ENCODE peak calls at places on chromosomes 7 and 10, in four cellular contexts. A is right lobe of liver; K is iPS DF 6.9; C is CD8-positive, alpha-beta T cell. E is an unnamed sample.

GRCh38 chr7:141441837-141442627 is 109.2 kb upstream of the AGK start:
- DNase-seq in K (no peak), A (no peak), C (no peak), E (no peak)

GRCh38 chr7:86991844-86992243 is 67.6 kb downstream of the ELAPOR2 start:
- DNase-seq in C (no peak), A (no peak), K (no peak), E (no peak)

GRCh38 chr7:50309736-50310135 is 5.2 kb downstream of the IKZF1 start:
- DNase-seq in K (no peak), C (no peak), A (no peak), E (no peak)

GRCh38 chr10:43190775-43191174 is 52.5 kb downstream of the CSGALNACT2 start:
- DNase-seq in A (no peak), K (no peak), C (no peak), E (no peak)

GRCh38 chr10:5070648-5071410 is 23.4 kb upstream of the AKR1C3 start:
- DNase-seq in A (no peak), K (no peak), C (no peak), E (no peak)

GRCh38 chr10:12841826-12842225 is 159.7 kb downstream of the CCDC3 start:
- DNase-seq in C (no peak), A (peak; percentile 86), K (no peak), E (no peak)

GRCh38 chr10:130889240-130889639 is 422.3 kb downstream of the TCERG1L start:
- DNase-seq in A (no peak), K (no peak), C (no peak), E (no peak)

GRCh38 chr7:35702541-35702940 is 7.6 kb upstream of the HERPUD2 start:
- DNase-seq in K (no peak), A (no peak), C (no peak), E (no peak)

GRCh38 chr10:33056828-33057227 is 98.8 kb upstream of the ITGB1 start:
- DNase-seq in K (no peak), C (no peak), A (no peak), E (no peak)

GRCh38 chr7:33554576-33554975 is 350.8 kb upstream of the BMPER start:
- DNase-seq in A (no peak), C (no peak), K (no peak), E (no peak)

GRCh38 chr7:54333952-54334351 is 208.2 kb upstream of the VSTM2A start:
- DNase-seq in A (no peak), K (no peak), C (no peak), E (no peak)

GRCh38 chr10:110010076-110011069 is 2.6 kb downstream of the ADD3 start:
- DNase-seq in K (no peak), A (no peak), C (peak; percentile 16), E (no peak)

GRCh38 chr10:132585732-132586722 is 48.4 kb downstream of the INPP5A start:
- DNase-seq in K (no peak), C (no peak), A (no peak), E (no peak)

GRCh38 chr7:84589012-84589411 is 394.4 kb upstream of the SEMA3A start:
- DNase-seq in A (no peak), K (no peak), C (no peak), E (no peak)

GRCh38 chr7:85226401-85227085 is 39.7 kb upstream of the SEMA3D start:
- DNase-seq in A (no peak), K (no peak), C (no peak), E (no peak)

GRCh38 chr7:121019018-121019417 is 30.5 kb downstream of the CPED1 start:
- DNase-seq in C (no peak), A (no peak), K (no peak), E (no peak)
- H3K4me1 ChIP-seq in C (no peaks in the 10 kb centered on the region), A (no peaks in the 10 kb centered on the region), K (no peaks in the 10 kb centered on the region), E (no peaks in the 10 kb centered on the region)

DNA sequence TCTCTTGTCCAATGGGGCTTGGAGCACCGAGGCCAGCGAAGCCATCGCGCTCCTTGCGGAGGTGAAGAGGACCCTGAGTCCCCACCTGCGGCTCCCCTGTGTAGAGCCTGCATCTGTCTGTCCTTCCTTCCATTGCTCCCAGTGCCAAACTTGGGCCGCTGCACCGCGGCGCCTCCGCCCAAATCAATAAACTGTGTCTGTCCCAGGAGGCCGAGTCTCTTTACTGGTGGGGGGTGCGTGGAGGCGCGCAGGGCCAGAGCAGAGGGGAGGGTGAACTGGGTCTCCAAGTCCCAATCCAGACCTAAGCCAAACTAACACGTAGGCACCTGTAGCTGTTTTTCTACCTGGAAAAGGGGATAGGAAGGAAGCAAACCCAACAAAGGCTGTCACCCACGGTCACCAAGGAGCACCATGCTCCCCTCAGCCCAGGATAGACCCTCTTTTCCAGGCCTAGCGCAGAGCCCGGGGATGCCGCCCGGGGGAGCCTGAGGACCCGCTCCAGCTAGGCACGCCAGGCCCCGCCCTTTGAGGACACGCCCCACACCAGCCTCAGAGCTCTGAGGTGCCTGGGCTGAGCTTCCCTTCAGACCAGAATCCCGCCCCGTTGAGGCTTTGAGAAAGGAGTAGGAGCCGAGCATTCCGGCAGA is 1.2 kb upstream of the CHAT start:
- DNase-seq in C (no peak), A (no peak), K (no peak), E (no peak)
- H3K27me3 ChIP-seq in C (peaks cover 7% of the 10 kb centered on the region), A (peaks cover 7% of the 10 kb centered on the region), K (peaks cover 81% of the 10 kb centered on the region), E (no peaks in the 10 kb centered on the region)

GRCh38 chr10:3735175-3735574 is 49.8 kb downstream of the KLF6 start:
- DNase-seq in A (no peak), C (no peak), K (no peak), E (no peak)
- H3K4me3 ChIP-seq in A (no peak overlapping the region), C (no peak overlapping the region), K (no peak overlapping the region), E (no peak overlapping the region)

GRCh38 chr10:113091921-113092320 is 141.9 kb downstream of the TCF7L2 start:
- DNase-seq in K (no peak), C (no peak), A (peak; percentile 28), E (no peak)
- H3K4me1 ChIP-seq in K (peaks cover 5% of the 10 kb centered on the region), C (peaks cover 4% of the 10 kb centered on the region), A (no peaks in the 10 kb centered on the region), E (peaks cover 15% of the 10 kb centered on the region)

GRCh38 chr10:83764681-83765080 is 374.6 kb upstream of the GHITM start:
- DNase-seq in C (no peak), K (no peak), A (no peak), E (no peak)

GRCh38 chr10:83765711-83766110 is 373.6 kb upstream of the GHITM start:
- DNase-seq in C (no peak), A (no peak), K (no peak), E (no peak)

GRCh38 chr10:83760142-83760541 is 379.2 kb upstream of the GHITM start:
- DNase-seq in K (no peak), A (no peak), C (no peak), E (no peak)
- H3K27me3 ChIP-seq in K (peaks cover 18% of the 10 kb centered on the region), A (no peaks in the 10 kb centered on the region), C (no peaks in the 10 kb centered on the region), E (no peaks in the 10 kb centered on the region)

GRCh38 chr7:30135271-30135550 is 425 bp downstream of the MTURN start:
- DNase-seq in A (no peak), K (no peak), C (no peak), E (no peak)

GRCh38 chr7:30134523-30135270 is at the start of gene MTURN:
- DNase-seq in K (peak; percentile 66), C (peak; percentile 68), A (peak; percentile 90), E (peak; percentile 84)

GRCh38 chr7:30136339-30136738 is 1.6 kb downstream of the MTURN start:
- DNase-seq in A (no peak), K (no peak), C (no peak), E (no peak)

GRCh38 chr7:30135551-30136271 is 925 bp downstream of the MTURN start:
- DNase-seq in K (no peak), C (peak; percentile 18), A (peak; percentile 68), E (peak; percentile 64)

GRCh38 chr7:30136743-30137485 is 2.1 kb downstream of the MTURN start:
- DNase-seq in C (no peak), K (no peak), A (no peak), E (no peak)
- H3K4me3 ChIP-seq in C (no peak overlapping the region), K (no peak overlapping the region), A (no peak overlapping the region), E (no peak overlapping the region)

GRCh38 chr10:73866621-73867020 is 7.7 kb downstream of the CAMK2G start:
- DNase-seq in A (no peak), C (no peak), K (no peak), E (no peak)

GRCh38 chr10:73863039-73863817 is 11.1 kb downstream of the CAMK2G start:
- DNase-seq in K (no peak), A (no peak), C (no peak), E (no peak)

GRCh38 chr10:73864229-73864628 is 10.1 kb downstream of the CAMK2G start:
- DNase-seq in C (no peak), K (no peak), A (no peak), E (no peak)

GRCh38 chr10:73865459-73866442 is 8.6 kb downstream of the CAMK2G start:
- DNase-seq in C (no peak), K (no peak), A (no peak), E (peak; percentile 56)

GRCh38 chr10:73865107-73865458 is 9.3 kb downstream of the CAMK2G start:
- DNase-seq in K (no peak), C (no peak), A (no peak), E (no peak)
- H3K4me1 ChIP-seq in K (peaks cover 1% of the 10 kb centered on the region), C (peaks cover 74% of the 10 kb centered on the region), A (no peaks in the 10 kb centered on the region), E (no peaks in the 10 kb centered on the region)